ENCODE peak calls at places on chromosomes 1 and 21, in six cellular contexts. One of them, this sample, is unnamed.

GRCh38 chr1:115320368-115320767 is 17.7 kb downstream of the NGF start:
- DNase-seq in left ventricle myocardium inferior: no peak
- DNase-seq in HepG2: no peak
- DNase-seq in BE2C: no peak
- DNase-seq in upper lobe of right lung: no peak
- DNase-seq in tibial nerve: no peak
- DNase-seq in this sample: no peak

GRCh38 chr1:79197421-79197820 is 190.9 kb upstream of the ADGRL4 start:
- DNase-seq in left ventricle myocardium inferior: no peak
- DNase-seq in HepG2: no peak
- DNase-seq in BE2C: no peak
- DNase-seq in upper lobe of right lung: no peak
- DNase-seq in tibial nerve: peak; percentile 18
- DNase-seq in this sample: peak; percentile 1

GRCh38 chr1:223133301-223133823 is 9.7 kb downstream of the TLR5 start:
- DNase-seq in left ventricle myocardium inferior: no peak
- DNase-seq in HepG2: no peak
- DNase-seq in BE2C: no peak
- DNase-seq in upper lobe of right lung: no peak
- DNase-seq in tibial nerve: no peak
- DNase-seq in this sample: no peak

GRCh38 chr1:172165403-172165802 is 255.1 kb upstream of the C1orf105 start:
- DNase-seq in left ventricle myocardium inferior: no peak
- DNase-seq in HepG2: no peak
- DNase-seq in BE2C: no peak
- DNase-seq in upper lobe of right lung: no peak
- DNase-seq in tibial nerve: no peak
- DNase-seq in this sample: no peak

GRCh38 chr1:152725261-152725660 is 17.3 kb downstream of the LCE4A start:
- DNase-seq in left ventricle myocardium inferior: no peak
- DNase-seq in HepG2: no peak
- DNase-seq in BE2C: no peak
- DNase-seq in upper lobe of right lung: no peak
- DNase-seq in tibial nerve: no peak
- DNase-seq in this sample: no peak

GRCh38 chr1:208077232-208077751 is 166.4 kb upstream of the CD34 start:
- DNase-seq in left ventricle myocardium inferior: no peak
- DNase-seq in HepG2: no peak
- DNase-seq in BE2C: no peak
- DNase-seq in upper lobe of right lung: no peak
- DNase-seq in tibial nerve: no peak
- DNase-seq in this sample: no peak

GRCh38 chr1:248906741-248907661 is 966 bp downstream of the PGBD2 start:
- DNase-seq in left ventricle myocardium inferior: peak; percentile 30
- DNase-seq in HepG2: peak; percentile 12
- DNase-seq in BE2C: no peak
- DNase-seq in upper lobe of right lung: no peak
- DNase-seq in tibial nerve: no peak
- DNase-seq in this sample: no peak

GRCh38 chr1:167043752-167044488 is 46.3 kb downstream of the GPA33 start:
- DNase-seq in left ventricle myocardium inferior: peak; percentile 38
- DNase-seq in HepG2: peak; percentile 36
- DNase-seq in BE2C: peak; percentile 69
- DNase-seq in upper lobe of right lung: peak; percentile 91
- DNase-seq in tibial nerve: no peak
- DNase-seq in this sample: peak; percentile 78

GRCh38 chr1:84174051-84174556 is 30.0 kb downstream of the PRKACB start:
- DNase-seq in left ventricle myocardium inferior: no peak
- DNase-seq in HepG2: peak; percentile 16
- DNase-seq in BE2C: no peak
- DNase-seq in upper lobe of right lung: no peak
- DNase-seq in tibial nerve: no peak
- DNase-seq in this sample: no peak

GRCh38 chr1:68211781-68212180 is 20.5 kb downstream of the WLS start:
- DNase-seq in left ventricle myocardium inferior: no peak
- DNase-seq in HepG2: no peak
- DNase-seq in BE2C: no peak
- DNase-seq in upper lobe of right lung: no peak
- DNase-seq in tibial nerve: no peak
- DNase-seq in this sample: no peak

GRCh38 chr1:68217060-68217554 is 15.2 kb downstream of the WLS start:
- DNase-seq in left ventricle myocardium inferior: no peak
- DNase-seq in HepG2: no peak
- DNase-seq in BE2C: no peak
- DNase-seq in upper lobe of right lung: no peak
- DNase-seq in tibial nerve: no peak
- DNase-seq in this sample: no peak

GRCh38 chr1:68216088-68216487 is 16.2 kb downstream of the WLS start:
- DNase-seq in left ventricle myocardium inferior: no peak
- DNase-seq in HepG2: no peak
- DNase-seq in BE2C: no peak
- DNase-seq in upper lobe of right lung: no peak
- DNase-seq in tibial nerve: no peak
- DNase-seq in this sample: no peak

GRCh38 chr1:68210829-68211228 is 21.5 kb downstream of the WLS start:
- DNase-seq in left ventricle myocardium inferior: no peak
- DNase-seq in HepG2: no peak
- DNase-seq in BE2C: no peak
- DNase-seq in upper lobe of right lung: no peak
- DNase-seq in tibial nerve: no peak
- DNase-seq in this sample: no peak

DNA sequence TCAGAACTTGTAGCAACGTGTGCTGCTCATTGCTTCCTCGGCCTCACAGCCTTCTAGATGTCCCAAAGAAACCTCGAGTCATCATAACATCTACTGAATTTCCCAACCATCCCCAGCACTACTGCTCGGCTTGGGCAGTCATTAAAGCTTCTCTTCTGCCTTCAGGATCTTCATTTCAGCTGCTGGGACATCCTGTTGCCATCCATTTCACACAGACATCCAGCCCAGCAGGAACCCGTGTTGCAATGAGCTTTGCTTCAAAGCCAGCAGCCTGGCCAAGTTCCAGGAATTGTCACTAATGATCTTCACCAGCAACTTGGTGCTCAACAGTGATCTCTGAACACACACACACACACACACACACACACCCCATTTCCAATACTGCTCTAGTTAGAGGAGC is 18.5 kb downstream of the WLS start:
- DNase-seq in left ventricle myocardium inferior: peak; percentile 77
- DNase-seq in HepG2: peak; percentile 3
- DNase-seq in BE2C: peak; percentile 77
- DNase-seq in upper lobe of right lung: no peak
- DNase-seq in tibial nerve: peak; percentile 83
- DNase-seq in this sample: no peak
- H3K4me1 ChIP-seq in left ventricle myocardium inferior: peaks cover 80% of the 10 kb centered on the region
- H3K4me1 ChIP-seq in HepG2: no peaks in the 10 kb centered on the region
- H3K4me1 ChIP-seq in BE2C: no peaks in the 10 kb centered on the region
- H3K4me1 ChIP-seq in upper lobe of right lung: peaks cover 9% of the 10 kb centered on the region
- H3K4me1 ChIP-seq in tibial nerve: peaks cover 9% of the 10 kb centered on the region
- H3K4me1 ChIP-seq in this sample: peaks cover 15% of the 10 kb centered on the region

GRCh38 chr1:205615789-205616188 is 16.0 kb downstream of the ELK4 start:
- DNase-seq in left ventricle myocardium inferior: no peak
- DNase-seq in HepG2: no peak
- DNase-seq in BE2C: no peak
- DNase-seq in upper lobe of right lung: no peak
- DNase-seq in tibial nerve: no peak
- DNase-seq in this sample: no peak
- H3K36me3 ChIP-seq in left ventricle myocardium inferior: peaks cover 64% of the 10 kb centered on the region
- H3K36me3 ChIP-seq in HepG2: peaks cover 17% of the 10 kb centered on the region
- H3K36me3 ChIP-seq in BE2C: peaks cover 35% of the 10 kb centered on the region
- H3K36me3 ChIP-seq in upper lobe of right lung: peaks cover 85% of the 10 kb centered on the region
- H3K36me3 ChIP-seq in tibial nerve: no peaks in the 10 kb centered on the region
- H3K36me3 ChIP-seq in this sample: peaks cover 3% of the 10 kb centered on the region

GRCh38 chr1:59316497-59317128 is 19.7 kb downstream of the FGGY start:
- DNase-seq in left ventricle myocardium inferior: no peak
- DNase-seq in HepG2: no peak
- DNase-seq in BE2C: no peak
- DNase-seq in upper lobe of right lung: no peak
- DNase-seq in tibial nerve: no peak
- DNase-seq in this sample: no peak

GRCh38 chr1:59317780-59318179 is 20.9 kb downstream of the FGGY start:
- DNase-seq in left ventricle myocardium inferior: no peak
- DNase-seq in HepG2: no peak
- DNase-seq in BE2C: no peak
- DNase-seq in upper lobe of right lung: no peak
- DNase-seq in tibial nerve: no peak
- DNase-seq in this sample: no peak

GRCh38 chr1:59317343-59317742 is 20.4 kb downstream of the FGGY start:
- DNase-seq in left ventricle myocardium inferior: no peak
- DNase-seq in HepG2: peak; percentile 49
- DNase-seq in BE2C: no peak
- DNase-seq in upper lobe of right lung: no peak
- DNase-seq in tibial nerve: no peak
- DNase-seq in this sample: no peak

GRCh38 chr1:59314776-59315528 is 18.1 kb downstream of the FGGY start:
- DNase-seq in left ventricle myocardium inferior: no peak
- DNase-seq in HepG2: no peak
- DNase-seq in BE2C: no peak
- DNase-seq in upper lobe of right lung: no peak
- DNase-seq in tibial nerve: no peak
- DNase-seq in this sample: no peak

GRCh38 chr1:59315529-59316433 is 18.9 kb downstream of the FGGY start:
- DNase-seq in left ventricle myocardium inferior: no peak
- DNase-seq in HepG2: peak; percentile 68
- DNase-seq in BE2C: no peak
- DNase-seq in upper lobe of right lung: no peak
- DNase-seq in tibial nerve: no peak
- DNase-seq in this sample: no peak
- TF ChIP-seq CTCF in left ventricle myocardium inferior: no peak
- TF ChIP-seq CTCF in HepG2: no peak
- TF ChIP-seq CTCF in BE2C: no peak
- TF ChIP-seq CTCF in upper lobe of right lung: no peak
- TF ChIP-seq CTCF in tibial nerve: no peak
- TF ChIP-seq CTCF in this sample: no peak

DNA sequence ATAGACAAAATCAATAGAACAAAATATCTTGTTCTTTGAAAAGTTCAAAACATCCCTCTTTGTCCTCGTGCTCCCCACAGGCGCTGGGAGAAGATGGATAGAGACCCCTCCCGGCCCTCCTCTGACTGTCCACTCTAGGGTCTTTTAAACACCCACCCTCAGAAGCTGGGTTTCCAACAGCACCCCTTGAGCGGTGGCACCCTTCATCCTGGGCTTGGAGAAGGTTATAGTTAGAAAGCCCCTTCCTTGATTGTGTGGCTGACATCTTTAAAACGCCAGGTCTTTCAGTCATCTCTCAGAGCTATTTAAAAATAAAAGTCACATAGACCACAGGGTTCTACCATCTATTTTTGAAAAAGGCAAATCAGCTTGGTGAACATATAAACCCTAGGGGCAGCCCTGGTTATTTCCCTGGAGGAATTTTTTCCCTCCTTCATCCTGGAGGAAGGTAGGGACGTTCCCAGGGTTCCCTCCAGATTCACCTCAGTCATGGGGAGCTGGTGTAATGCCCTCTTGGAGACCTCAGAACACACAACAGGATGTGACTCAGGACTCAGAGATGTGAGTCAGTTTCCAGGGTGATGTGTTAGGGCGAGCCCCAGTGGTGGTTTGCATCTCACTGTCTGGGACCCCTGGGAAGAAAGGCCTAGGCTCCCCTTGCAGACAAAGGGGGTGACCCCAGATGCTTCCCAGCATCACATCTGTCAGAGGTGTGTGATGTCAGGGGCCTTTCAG is 138.5 kb downstream of the CLIC6 start:
- DNase-seq in left ventricle myocardium inferior: no peak
- DNase-seq in HepG2: no peak
- DNase-seq in BE2C: no peak
- DNase-seq in upper lobe of right lung: no peak
- DNase-seq in tibial nerve: no peak
- DNase-seq in this sample: no peak
- H3K4me1 ChIP-seq in left ventricle myocardium inferior: no peaks in the 10 kb centered on the region
- H3K4me1 ChIP-seq in HepG2: peaks cover 40% of the 10 kb centered on the region
- H3K4me1 ChIP-seq in BE2C: no peaks in the 10 kb centered on the region
- H3K4me1 ChIP-seq in upper lobe of right lung: peaks cover 14% of the 10 kb centered on the region
- H3K4me1 ChIP-seq in tibial nerve: no peaks in the 10 kb centered on the region
- H3K4me1 ChIP-seq in this sample: peaks cover 2% of the 10 kb centered on the region

GRCh38 chr1:54218883-54219687 is 19.1 kb downstream of the MRPL37 start:
- DNase-seq in left ventricle myocardium inferior: no peak
- DNase-seq in HepG2: no peak
- DNase-seq in BE2C: no peak
- DNase-seq in upper lobe of right lung: no peak
- DNase-seq in tibial nerve: no peak
- DNase-seq in this sample: no peak
- H3K36me3 ChIP-seq in left ventricle myocardium inferior: peaks cover 44% of the 10 kb centered on the region
- H3K36me3 ChIP-seq in HepG2: peaks cover 35% of the 10 kb centered on the region
- H3K36me3 ChIP-seq in BE2C: peaks cover 33% of the 10 kb centered on the region
- H3K36me3 ChIP-seq in upper lobe of right lung: peaks cover 47% of the 10 kb centered on the region
- H3K36me3 ChIP-seq in tibial nerve: peaks cover 23% of the 10 kb centered on the region
- H3K36me3 ChIP-seq in this sample: no peaks in the 10 kb centered on the region

GRCh38 chr1:229271448-229272120 is 673 bp downstream of the RAB4A start:
- DNase-seq in left ventricle myocardium inferior: peak; percentile 34
- DNase-seq in HepG2: peak; percentile 28
- DNase-seq in BE2C: no peak
- DNase-seq in upper lobe of right lung: no peak
- DNase-seq in tibial nerve: no peak
- DNase-seq in this sample: no peak
- TF ChIP-seq CTCF in left ventricle myocardium inferior: peak; percentile 22
- TF ChIP-seq CTCF in HepG2: no peak
- TF ChIP-seq CTCF in BE2C: peak; percentile 24
- TF ChIP-seq CTCF in upper lobe of right lung: no peak
- TF ChIP-seq CTCF in tibial nerve: no peak
- TF ChIP-seq CTCF in this sample: no peak

GRCh38 chr1:16184557-16185303 is 27.7 kb downstream of the ARHGEF19 start:
- DNase-seq in left ventricle myocardium inferior: no peak
- DNase-seq in HepG2: no peak
- DNase-seq in BE2C: no peak
- DNase-seq in upper lobe of right lung: peak; percentile 60
- DNase-seq in tibial nerve: no peak
- DNase-seq in this sample: no peak

GRCh38 chr1:16180291-16180824 is 24.5 kb upstream of the EPHA2 start:
- DNase-seq in left ventricle myocardium inferior: no peak
- DNase-seq in HepG2: no peak
- DNase-seq in BE2C: no peak
- DNase-seq in upper lobe of right lung: peak; percentile 42
- DNase-seq in tibial nerve: no peak
- DNase-seq in this sample: no peak

GRCh38 chr1:16183765-16184556 is 28.1 kb upstream of the EPHA2 start:
- DNase-seq in left ventricle myocardium inferior: no peak
- DNase-seq in HepG2: no peak
- DNase-seq in BE2C: no peak
- DNase-seq in upper lobe of right lung: peak; percentile 65
- DNase-seq in tibial nerve: no peak
- DNase-seq in this sample: no peak

GRCh38 chr1:16181887-16182719 is 26.2 kb upstream of the EPHA2 start:
- DNase-seq in left ventricle myocardium inferior: peak; percentile 84
- DNase-seq in HepG2: peak; percentile 87
- DNase-seq in BE2C: no peak
- DNase-seq in upper lobe of right lung: peak; percentile 90
- DNase-seq in tibial nerve: peak; percentile 84
- DNase-seq in this sample: peak; percentile 82

GRCh38 chr1:16183157-16183556 is 27.3 kb upstream of the EPHA2 start:
- DNase-seq in left ventricle myocardium inferior: no peak
- DNase-seq in HepG2: no peak
- DNase-seq in BE2C: no peak
- DNase-seq in upper lobe of right lung: peak; percentile 90
- DNase-seq in tibial nerve: peak; percentile 71
- DNase-seq in this sample: no peak
- H3K4me1 ChIP-seq in left ventricle myocardium inferior: peaks cover 35% of the 10 kb centered on the region
- H3K4me1 ChIP-seq in HepG2: peaks cover 84% of the 10 kb centered on the region
- H3K4me1 ChIP-seq in BE2C: no peaks in the 10 kb centered on the region
- H3K4me1 ChIP-seq in upper lobe of right lung: peaks cover 42% of the 10 kb centered on the region
- H3K4me1 ChIP-seq in tibial nerve: peaks cover 35% of the 10 kb centered on the region
- H3K4me1 ChIP-seq in this sample: peaks cover 45% of the 10 kb centered on the region